ENCODE peak calls at places on chromosomes 2 and 18, in nine cellular contexts. C is activated naive CD4-positive, alpha-beta T cell treated with Interleukin-2 at 50 U/mL for 16 hours; G is activated CD4-positive, alpha-beta T cell treated with anti-CD3 and anti-CD28 coated beads, Interleukin-2, amount 50 U/mL, for 48 hours; Z is cerebellar nuclear complex; N is NCI-H2029; H is sigmoid colon; S is ELR; U is central memory CD4-positive, alpha-beta T cell; I is activated CD8-positive, alpha-beta T cell treated with anti-CD3 and anti-CD28 coated beads for 36 hours. Q is an unnamed sample.

GRCh38 chr18:55779711-55780590 is 192.0 kb upstream of the TCF4 start:
- DNase-seq in C (no peak), G (no peak), Z (no peak), N (no peak), H (peak), S (peak), U (no peak), I (peak), Q (no peak)

GRCh38 chr2:54665436-54665856 is 58.0 kb upstream of the EML6 start:
- DNase-seq in C (peak), G (peak), Z (peak), N (peak), H (no peak), S (peak), U (peak), I (peak), Q (peak)

GRCh38 chr2:110747522-110748488 is 15.4 kb downstream of the ACOXL start:
- DNase-seq in C (no peak), G (no peak), Z (no peak), N (no peak), H (no peak), S (no peak), U (no peak), I (peak), Q (no peak)

GRCh38 chr2:163697846-163698637 is 37.8 kb downstream of the FIGN start:
- DNase-seq in C (no peak), G (no peak), Z (no peak), N (no peak), H (no peak), S (no peak), U (no peak), I (no peak), Q (no peak)

GRCh38 chr2:226977775-226978190 is 141.9 kb downstream of the RHBDD1 start:
- DNase-seq in C (no peak), G (no peak), Z (no peak), N (no peak), H (no peak), S (peak), U (no peak), I (no peak), Q (peak)

GRCh38 chr2:172094319-172095145 is 8.2 kb downstream of the DLX2 start:
- DNase-seq in C (no peak), G (no peak), Z (no peak), N (no peak), H (no peak), S (peak), U (no peak), I (no peak), Q (peak)

GRCh38 chr2:76711490-76711889 is 810.7 kb downstream of the LRRTM4 start:
- DNase-seq in C (no peak), G (no peak), Z (no peak), N (no peak), H (no peak), S (no peak), U (no peak), I (no peak), Q (no peak)

GRCh38 chr2:240512666-240513535 is 44.9 kb downstream of the ANKMY1 start:
- DNase-seq in C (no peak), G (no peak), Z (no peak), N (no peak), H (peak), S (no peak), U (no peak), I (no peak), Q (no peak)

GRCh38 chr2:26619649-26620605 is 21.2 kb downstream of the CIB4 start:
- DNase-seq in C (no peak), G (no peak), Z (no peak), N (no peak), H (peak), S (no peak), U (no peak), I (no peak), Q (no peak)

GRCh38 chr2:71471276-71471675 is 17.9 kb downstream of the DYSF start:
- DNase-seq in C (no peak), G (no peak), Z (no peak), N (no peak), H (no peak), S (peak), U (no peak), I (peak), Q (no peak)

GRCh38 chr2:169324581-169325260 is 37.6 kb downstream of the LRP2 start:
- DNase-seq in C (no peak), G (no peak), Z (no peak), N (no peak), H (no peak), S (peak), U (no peak), I (no peak), Q (no peak)

GRCh38 chr2:3001595-3002184 is 375.9 kb downstream of the EIPR1 start:
- DNase-seq in C (no peak), G (no peak), Z (no peak), N (no peak), H (no peak), S (no peak), U (no peak), I (no peak), Q (no peak)

GRCh38 chr2:99754215-99754614 is 264.4 kb upstream of the REV1 start:
- DNase-seq in C (no peak), G (no peak), Z (no peak), N (no peak), H (no peak), S (peak), U (no peak), I (no peak), Q (no peak)

GRCh38 chr2:208265371-208265806 is 666 bp upstream of the PIKFYVE start:
- DNase-seq in C (peak), G (peak), Z (peak), N (peak), H (no peak), S (peak), U (peak), I (peak), Q (no peak)

Q was measured in Caki2.